ENCODE peak calls at places on chromosomes 1 and 21, in four cellular contexts. One of them, this sample, is unnamed.

GRCh38 chr1:66711420-66711819 is 40.8 kb upstream of the DYNLT5 start:
- DNase-seq in KG1: no peak
- DNase-seq in endothelial cell: no peak
- DNase-seq in stromal cell of bone marrow: no peak
- DNase-seq in this sample: no peak

GRCh38 chr1:228782662-228783414 is 47.6 kb downstream of the RHOU start:
- DNase-seq in stromal cell of bone marrow: no peak
- DNase-seq in endothelial cell: no peak
- DNase-seq in KG1: no peak
- DNase-seq in this sample: no peak

GRCh38 chr1:202964755-202965440 is 2.2 kb downstream of the CYB5R1 start:
- DNase-seq in KG1: no peak
- DNase-seq in endothelial cell: no peak
- DNase-seq in stromal cell of bone marrow: no peak
- DNase-seq in this sample: no peak

GRCh38 chr1:32619701-32620485 is 30.5 kb downstream of the ZBTB8OS start:
- DNase-seq in endothelial cell: no peak
- DNase-seq in stromal cell of bone marrow: peak; percentile 8
- DNase-seq in KG1: no peak
- DNase-seq in this sample: no peak

GRCh38 chr1:116668277-116668676 is 744 bp upstream of the IGSF3 start:
- DNase-seq in endothelial cell: no peak
- DNase-seq in stromal cell of bone marrow: no peak
- DNase-seq in KG1: no peak
- DNase-seq in this sample: no peak

GRCh38 chr21:33024278-33025103 is 1.2 kb upstream of the OLIG2 start:
- DNase-seq in stromal cell of bone marrow: no peak
- DNase-seq in KG1: no peak
- DNase-seq in endothelial cell: no peak
- DNase-seq in this sample: no peak

GRCh38 chr1:169087876-169088275 is 18.6 kb upstream of the ATP1B1 start:
- DNase-seq in KG1: no peak
- DNase-seq in endothelial cell: no peak
- DNase-seq in stromal cell of bone marrow: no peak
- DNase-seq in this sample: no peak

GRCh38 chr21:45448810-45449657 is 44.1 kb downstream of the COL18A1 start:
- DNase-seq in stromal cell of bone marrow: no peak
- DNase-seq in endothelial cell: no peak
- DNase-seq in KG1: no peak
- DNase-seq in this sample: no peak

GRCh38 chr1:50658421-50659076 is 235.3 kb upstream of the DMRTA2 start:
- DNase-seq in stromal cell of bone marrow: no peak
- DNase-seq in KG1: no peak
- DNase-seq in endothelial cell: no peak
- DNase-seq in this sample: no peak

GRCh38 chr1:160416369-160416768 is 16.0 kb downstream of the VANGL2 start:
- DNase-seq in endothelial cell: peak; percentile 45
- DNase-seq in stromal cell of bone marrow: no peak
- DNase-seq in KG1: no peak
- DNase-seq in this sample: no peak

GRCh38 chr1:107648071-107648470 is 316.9 kb downstream of the VAV3 start:
- DNase-seq in KG1: no peak
- DNase-seq in endothelial cell: no peak
- DNase-seq in stromal cell of bone marrow: peak; percentile 90
- DNase-seq in this sample: no peak

GRCh38 chr1:167665469-167665868 is 35.4 kb downstream of the RCSD1 start:
- DNase-seq in endothelial cell: no peak
- DNase-seq in stromal cell of bone marrow: no peak
- DNase-seq in KG1: no peak
- DNase-seq in this sample: no peak

GRCh38 chr1:8632092-8632491 is 185.3 kb downstream of the RERE start:
- DNase-seq in KG1: no peak
- DNase-seq in endothelial cell: no peak
- DNase-seq in stromal cell of bone marrow: no peak
- DNase-seq in this sample: no peak

GRCh38 chr1:229060140-229060539 is 210.8 kb upstream of the RAB4A start:
- DNase-seq in endothelial cell: no peak
- DNase-seq in KG1: no peak
- DNase-seq in stromal cell of bone marrow: no peak
- DNase-seq in this sample: no peak

GRCh38 chr21:14945176-14945575 is 119.6 kb downstream of the NRIP1 start:
- DNase-seq in stromal cell of bone marrow: no peak
- DNase-seq in KG1: no peak
- DNase-seq in endothelial cell: no peak
- DNase-seq in this sample: no peak

GRCh38 chr21:23887709-23888303 is 1719.5 kb downstream of the MRPL39 start:
- DNase-seq in stromal cell of bone marrow: no peak
- DNase-seq in endothelial cell: no peak
- DNase-seq in KG1: no peak
- DNase-seq in this sample: peak; percentile 21

GRCh38 chr1:154809436-154810413 is 60.4 kb downstream of the KCNN3 start:
- DNase-seq in endothelial cell: no peak
- DNase-seq in KG1: no peak
- DNase-seq in stromal cell of bone marrow: peak; percentile 21
- DNase-seq in this sample: no peak

GRCh38 chr1:46394108-46394871 is at the start of gene FAAH:
- DNase-seq in endothelial cell: peak; percentile 51
- DNase-seq in KG1: no peak
- DNase-seq in stromal cell of bone marrow: no peak
- DNase-seq in this sample: peak; percentile 64

GRCh38 chr1:38486115-38486514 is 373.5 kb downstream of the RRAGC start:
- DNase-seq in KG1: no peak
- DNase-seq in stromal cell of bone marrow: no peak
- DNase-seq in endothelial cell: no peak
- DNase-seq in this sample: no peak

GRCh38 chr1:150149490-150150453 is at the start of gene PLEKHO1:
- DNase-seq in stromal cell of bone marrow: peak; percentile 77
- DNase-seq in KG1: peak; percentile 33
- DNase-seq in endothelial cell: peak; percentile 63
- DNase-seq in this sample: peak; percentile 86

GRCh38 chr1:95168638-95169411 is 51.7 kb downstream of the TLCD4 start:
- DNase-seq in stromal cell of bone marrow: no peak
- DNase-seq in KG1: no peak
- DNase-seq in endothelial cell: no peak
- DNase-seq in this sample: no peak

GRCh38 chr1:13817906-13818305 is 117.9 kb downstream of the PRDM2 start:
- DNase-seq in KG1: no peak
- DNase-seq in endothelial cell: no peak
- DNase-seq in stromal cell of bone marrow: no peak
- DNase-seq in this sample: no peak

GRCh38 chr1:94736549-94736948 is 83.6 kb upstream of the SLC44A3 start:
- DNase-seq in stromal cell of bone marrow: no peak
- DNase-seq in KG1: no peak
- DNase-seq in endothelial cell: no peak
- DNase-seq in this sample: no peak

GRCh38 chr1:165666152-165666551 is 32.2 kb downstream of the ALDH9A1 start:
- DNase-seq in endothelial cell: no peak
- DNase-seq in stromal cell of bone marrow: peak; percentile 26
- DNase-seq in KG1: no peak
- DNase-seq in this sample: no peak

GRCh38 chr1:200150721-200151120 is 123.2 kb downstream of the NR5A2 start:
- DNase-seq in stromal cell of bone marrow: peak; percentile 50
- DNase-seq in endothelial cell: no peak
- DNase-seq in KG1: no peak
- DNase-seq in this sample: no peak

GRCh38 chr1:194052514-194053333 is 866.3 kb upstream of the B3GALT2 start:
- DNase-seq in KG1: peak; percentile 23
- DNase-seq in endothelial cell: no peak
- DNase-seq in stromal cell of bone marrow: no peak
- DNase-seq in this sample: no peak

GRCh38 chr1:231407537-231408396 is 14.3 kb downstream of the EGLN1 start:
- DNase-seq in KG1: no peak
- DNase-seq in endothelial cell: no peak
- DNase-seq in stromal cell of bone marrow: no peak
- DNase-seq in this sample: no peak

GRCh38 chr1:53733975-53734649 is 4.9 kb downstream of the GLIS1 start:
- DNase-seq in stromal cell of bone marrow: peak; percentile 71
- DNase-seq in KG1: no peak
- DNase-seq in endothelial cell: no peak
- DNase-seq in this sample: no peak

GRCh38 chr1:196655037-196655436 is 3.2 kb downstream of the CFH start:
- DNase-seq in KG1: no peak
- DNase-seq in endothelial cell: no peak
- DNase-seq in stromal cell of bone marrow: no peak
- DNase-seq in this sample: no peak

GRCh38 chr1:203185585-203185984 is 919 bp downstream of the CHI3L1 start:
- DNase-seq in stromal cell of bone marrow: no peak
- DNase-seq in endothelial cell: no peak
- DNase-seq in KG1: no peak
- DNase-seq in this sample: no peak

GRCh38 chr1:51535006-51535592 is 16.0 kb upstream of the EPS15 start:
- DNase-seq in stromal cell of bone marrow: peak; percentile 76
- DNase-seq in endothelial cell: peak; percentile 46
- DNase-seq in KG1: peak; percentile 51
- DNase-seq in this sample: peak; percentile 13

GRCh38 chr1:100433563-100433962 is 81.3 kb downstream of the CDC14A start:
- DNase-seq in endothelial cell: no peak
- DNase-seq in KG1: no peak
- DNase-seq in stromal cell of bone marrow: no peak
- DNase-seq in this sample: no peak

GRCh38 chr1:32250893-32251716 is at the start of gene LCK:
- DNase-seq in KG1: no peak
- DNase-seq in stromal cell of bone marrow: no peak
- DNase-seq in endothelial cell: no peak
- DNase-seq in this sample: peak; percentile 73

GRCh38 chr1:1857096-1857703 is 33.7 kb downstream of the GNB1 start:
- DNase-seq in KG1: no peak
- DNase-seq in endothelial cell: no peak
- DNase-seq in stromal cell of bone marrow: no peak
- DNase-seq in this sample: no peak

GRCh38 chr1:180953791-180954721 is 41.4 kb downstream of the KIAA1614 start:
- DNase-seq in stromal cell of bone marrow: peak; percentile 29
- DNase-seq in endothelial cell: no peak
- DNase-seq in KG1: no peak
- DNase-seq in this sample: peak; percentile 70

GRCh38 chr1:107547363-107548155 is 406.7 kb downstream of the NTNG1 start:
- DNase-seq in endothelial cell: no peak
- DNase-seq in stromal cell of bone marrow: no peak
- DNase-seq in KG1: no peak
- DNase-seq in this sample: no peak

This sample was measured in stimulated activated CD4-positive, alpha-beta T cell treated with anti-CD3 and anti-CD28 coated beads, Interleukin-4, amount 100 ng/mL, for 1 hour.